ENCODE peak calls at places on chromosome 9, in five cellular contexts. N is esophagus squamous epithelium, C is heart left ventricle, I is DND-41, E is ovary. U is an unnamed sample.

GRCh38 chr9:110015759-110016158 is 192.2 kb downstream of the C9orf152 start:
- DNase-seq in N (no peak), C (no peak), I (no peak), E (no peak), U (no peak)

GRCh38 chr9:108316633-108317032 is 539.2 kb downstream of the ACTL7B start:
- DNase-seq in N (no peak), C (no peak), I (no peak), E (no peak), U (no peak)

GRCh38 chr9:121566401-121567141 is 66.9 kb upstream of the GGTA1 start:
- DNase-seq in N (no peak), C (peak; percentile 78), I (no peak), E (peak; percentile 52), U (peak; percentile 21)

GRCh38 chr9:19946446-19947109 is 157.7 kb upstream of the SLC24A2 start:
- DNase-seq in N (no peak), C (no peak), I (peak; percentile 47), E (no peak), U (no peak)

GRCh38 chr9:126637002-126637849 is 23.5 kb downstream of the LMX1B start:
- DNase-seq in N (no peak), C (no peak), I (no peak), E (no peak), U (no peak)

GRCh38 chr9:121748727-121749546 is 97.5 kb downstream of the DAB2IP start:
- DNase-seq in N (no peak), C (peak; percentile 86), I (no peak), E (peak; percentile 44), U (no peak)

GRCh38 chr9:127124792-127125191 is 2.4 kb upstream of the ANGPTL2 start:
- DNase-seq in N (no peak), C (no peak), I (no peak), E (no peak), U (no peak)

GRCh38 chr9:16000826-16001225 is 448.0 kb downstream of the CCDC171 start:
- DNase-seq in N (no peak), C (no peak), I (no peak), E (no peak), U (no peak)

GRCh38 chr9:97557606-97558095 is 56.2 kb downstream of the TMOD1 start:
- DNase-seq in N (no peak), C (peak; percentile 84), I (no peak), E (peak; percentile 83), U (no peak)

GRCh38 chr9:113886933-113887332 is 10.8 kb downstream of the ZNF618 start:
- DNase-seq in N (no peak), C (no peak), I (no peak), E (no peak), U (no peak)

GRCh38 chr9:83327750-83328622 is 210.2 kb downstream of the FRMD3 start:
- DNase-seq in N (no peak), C (no peak), I (no peak), E (no peak), U (no peak)

GRCh38 chr9:72734631-72735030 is 213.2 kb downstream of the TMC1 start:
- DNase-seq in N (no peak), C (no peak), I (no peak), E (no peak), U (no peak)

GRCh38 chr9:14031015-14031414 is 282.9 kb downstream of the NFIB start:
- DNase-seq in N (no peak), C (peak; percentile 58), I (no peak), E (peak; percentile 50), U (no peak)

GRCh38 chr9:37919166-37919955 is 15.4 kb upstream of the SLC25A51 start:
- DNase-seq in N (no peak), C (no peak), I (no peak), E (no peak), U (no peak)

GRCh38 chr9:99632349-99633038 is 189.2 kb upstream of the NR4A3 start:
- DNase-seq in N (no peak), C (no peak), I (no peak), E (no peak), U (no peak)

GRCh38 chr9:95032580-95033298 is 284.8 kb downstream of the FANCC start:
- DNase-seq in N (no peak), C (peak; percentile 57), I (no peak), E (no peak), U (no peak)

GRCh38 chr9:37692622-37693221 is 42.0 kb downstream of the FRMPD1 start:
- DNase-seq in N (no peak), C (no peak), I (no peak), E (no peak), U (no peak)

GRCh38 chr9:15243086-15243485 is 63.9 kb downstream of the TTC39B start:
- DNase-seq in N (no peak), C (no peak), I (no peak), E (no peak), U (no peak)

GRCh38 chr9:71630371-71630770 is 137.9 kb downstream of the CEMIP2 start:
- DNase-seq in N (no peak), C (no peak), I (peak; percentile 39), E (no peak), U (no peak)

GRCh38 chr9:4116708-4117460 is 183.0 kb downstream of the GLIS3 start:
- DNase-seq in N (no peak), C (no peak), I (no peak), E (no peak), U (no peak)

GRCh38 chr9:33748633-33749304 is 46.6 kb upstream of the PRSS3 start:
- DNase-seq in N (no peak), C (no peak), I (peak; percentile 56), E (no peak), U (no peak)

GRCh38 chr9:115142090-115142489 is 24.1 kb upstream of the TNC start:
- DNase-seq in N (no peak), C (no peak), I (no peak), E (no peak), U (no peak)

DNA sequence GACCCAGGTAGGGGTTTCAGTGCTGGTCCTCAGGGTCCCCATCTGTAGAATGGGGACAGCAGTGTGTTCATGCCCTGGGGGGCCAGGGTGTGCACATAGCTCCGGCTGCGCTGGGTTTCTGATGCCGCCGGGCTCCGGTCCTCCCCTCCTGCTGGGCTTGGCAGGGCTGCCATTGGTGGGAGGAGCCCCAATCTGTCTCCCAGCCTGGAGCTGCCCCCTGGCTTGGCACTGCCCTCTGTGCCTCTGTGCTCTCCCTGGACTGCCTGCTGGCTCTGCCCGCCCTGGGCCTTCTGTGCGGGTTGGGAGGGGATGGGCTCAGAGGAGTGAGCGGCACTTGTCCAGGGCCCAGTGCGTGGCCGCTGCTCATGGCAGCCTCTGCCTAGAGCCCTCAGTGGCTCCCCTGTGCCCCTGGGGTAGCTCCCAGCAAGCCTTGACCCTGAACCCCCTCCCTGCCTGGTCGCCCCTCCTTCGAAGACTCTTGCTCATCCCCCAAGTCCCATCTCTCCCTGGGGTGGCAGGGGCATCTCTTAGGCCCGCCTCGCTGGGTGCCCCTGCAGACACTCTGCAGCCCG is 35.7 kb downstream of the RXRA start:
- DNase-seq in N (no peak), C (peak; percentile 67), I (no peak), E (no peak), U (no peak)
- H3K4me1 ChIP-seq in N (peaks cover 82% of the 10 kb centered on the region), C (peaks cover 98% of the 10 kb centered on the region), I (no peaks in the 10 kb centered on the region), E (peaks cover 21% of the 10 kb centered on the region), U (peaks cover 64% of the 10 kb centered on the region)

GRCh38 chr9:77897292-77897691 is 134.3 kb downstream of the GNAQ start:
- DNase-seq in N (no peak), C (no peak), I (no peak), E (no peak), U (no peak)
- TF ChIP-seq CTCF in N (no peak), C (peak; percentile 22), I (peak; percentile 50), E (no peak), U (no peak)

GRCh38 chr9:136543830-136544548 is 1.9 kb downstream of the NOTCH1 start:
- DNase-seq in N (no peak), C (no peak), I (no peak), E (no peak), U (peak; percentile 81)

GRCh38 chr9:136545065-136545965 is 533 bp downstream of the NOTCH1 start:
- DNase-seq in N (no peak), C (no peak), I (peak; percentile 48), E (no peak), U (peak; percentile 62)

GRCh38 chr9:136545966-136546696 is at the start of gene NOTCH1:
- DNase-seq in N (peak; percentile 67), C (peak; percentile 94), I (peak; percentile 95), E (peak; percentile 87), U (peak; percentile 87)

GRCh38 chr9:136543280-136543679 is 2.6 kb downstream of the NOTCH1 start:
- DNase-seq in N (no peak), C (no peak), I (no peak), E (no peak), U (no peak)

DNA sequence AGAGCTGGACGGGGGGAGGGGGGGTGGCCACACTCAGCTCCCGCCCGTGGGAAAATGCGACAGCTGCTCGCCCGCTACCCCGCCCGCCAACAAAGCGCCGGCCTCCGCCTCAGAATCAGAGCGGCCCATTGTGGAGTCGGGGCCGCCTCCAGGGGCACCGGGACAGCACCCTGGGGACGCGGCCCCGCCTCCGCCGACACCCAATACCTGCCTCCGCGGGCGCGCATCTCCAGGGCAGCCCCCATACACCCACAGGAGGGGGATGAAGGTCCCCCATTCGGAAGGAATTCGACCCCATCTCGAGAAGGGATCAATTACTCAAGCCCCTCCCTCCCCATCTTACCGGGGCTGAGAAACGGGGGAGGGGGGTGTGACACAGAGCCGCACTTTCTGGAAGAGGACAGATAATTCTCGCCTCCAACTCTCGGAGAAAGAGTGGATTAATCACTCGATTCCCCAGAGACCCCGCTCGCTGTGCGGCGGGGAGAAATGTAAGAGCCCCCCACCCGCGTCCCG is 1.2 kb downstream of the NOTCH1 start:
- DNase-seq in N (no peak), C (peak; percentile 78), I (peak; percentile 70), E (no peak), U (peak; percentile 77)
- H3K4me1 ChIP-seq in N (peaks cover 56% of the 10 kb centered on the region), C (peaks cover 69% of the 10 kb centered on the region), I (peaks cover 81% of the 10 kb centered on the region), E (peaks cover 15% of the 10 kb centered on the region), U (peaks cover 67% of the 10 kb centered on the region)

GRCh38 chr9:26477963-26478362 is 414.6 kb downstream of the CAAP1 start:
- DNase-seq in N (no peak), C (no peak), I (no peak), E (no peak), U (no peak)
- TF ChIP-seq CTCF in N (no peak), C (no peak), I (no peak), E (no peak), U (no peak)

GRCh38 chr9:128723352-128723865 is 518 bp downstream of the ZDHHC12 start:
- DNase-seq in N (no peak), C (no peak), I (no peak), E (no peak), U (peak; percentile 40)
- H3K4me1 ChIP-seq in N (peaks cover 14% of the 10 kb centered on the region), C (peaks cover 21% of the 10 kb centered on the region), I (peaks cover 43% of the 10 kb centered on the region), E (no peaks in the 10 kb centered on the region), U (peaks cover 14% of the 10 kb centered on the region)

U was measured in mucosa of descending colon.